ENCODE peak calls at places on chromosomes 12 and 14, in seven cellular contexts. V, O, Q, U, X, Y and L are unnamed samples.

GRCh38 chr12:62724947-62725447 is 210.0 kb downstream of the PPM1H start:
- DNase-seq in V (peak; percentile 98), O (no peak), Q (peak; percentile 91), U (no peak), X (peak; percentile 89), Y (peak; percentile 96), L (peak; percentile 84)

GRCh38 chr12:38886064-38886463 is 19.3 kb downstream of the CPNE8 start:
- DNase-seq in V (no peak), O (no peak), Q (no peak), U (no peak), X (peak; percentile 55), Y (peak; percentile 25), L (peak; percentile 15)

GRCh38 chr14:100824156-100824555 is 1.8 kb upstream of the MEG3 start:
- DNase-seq in V (peak; percentile 19), O (no peak), Q (no peak), U (no peak), X (no peak), Y (peak; percentile 45), L (no peak)

GRCh38 chr12:122064034-122064777 is 14.3 kb upstream of the MLXIP start:
- DNase-seq in V (peak; percentile 94), O (peak; percentile 31), Q (peak; percentile 98), U (no peak), X (peak; percentile 77), Y (peak; percentile 97), L (peak; percentile 83)

GRCh38 chr12:47686645-47687240 is 19.1 kb downstream of the RPAP3 start:
- DNase-seq in V (peak; percentile 43), O (peak; percentile 49), Q (peak; percentile 21), U (peak; percentile 16), X (peak; percentile 60), Y (peak; percentile 40), L (peak; percentile 61)

GRCh38 chr12:52946797-52947547 is 1.9 kb upstream of the KRT18 start:
- DNase-seq in V (peak; percentile 48), O (no peak), Q (no peak), U (no peak), X (no peak), Y (no peak), L (no peak)

GRCh38 chr14:102360388-102360787 is 2.3 kb downstream of the CINP start:
- DNase-seq in V (no peak), O (no peak), Q (no peak), U (no peak), X (no peak), Y (no peak), L (no peak)

GRCh38 chr12:28172434-28173030 is 17.7 kb upstream of the CCDC91 start:
- DNase-seq in V (peak; percentile 61), O (no peak), Q (peak; percentile 38), U (no peak), X (peak; percentile 71), Y (peak; percentile 33), L (peak; percentile 53)

GRCh38 chr12:115810166-115810565 is 467.3 kb downstream of the MED13L start:
- DNase-seq in V (no peak), O (no peak), Q (no peak), U (no peak), X (no peak), Y (no peak), L (no peak)

GRCh38 chr12:132700212-132700913 is 10.3 kb upstream of the PGAM5 start:
- DNase-seq in V (peak; percentile 64), O (no peak), Q (peak; percentile 76), U (no peak), X (no peak), Y (peak; percentile 51), L (peak; percentile 43)

GRCh38 chr14:89249296-89249565 is 167.8 kb downstream of the FOXN3 start:
- DNase-seq in V (peak; percentile 14), O (no peak), Q (no peak), U (no peak), X (peak; percentile 79), Y (no peak), L (no peak)

GRCh38 chr12:1935700-1936378 is 17.4 kb upstream of the CACNA2D4 start:
- DNase-seq in V (no peak), O (no peak), Q (no peak), U (no peak), X (no peak), Y (no peak), L (no peak)

GRCh38 chr14:34363733-34364134 is 98.3 kb downstream of the SPTSSA start:
- DNase-seq in V (no peak), O (no peak), Q (no peak), U (no peak), X (no peak), Y (no peak), L (no peak)

GRCh38 chr12:79063258-79063657 is 198.7 kb downstream of the SYT1 start:
- DNase-seq in V (peak; percentile 9), O (no peak), Q (no peak), U (no peak), X (no peak), Y (no peak), L (no peak)

GRCh38 chr12:109307051-109307450 is 2.0 kb downstream of the FOXN4 start:
- DNase-seq in V (no peak), O (no peak), Q (no peak), U (no peak), X (no peak), Y (no peak), L (no peak)

GRCh38 chr12:69687390-69687789 is 11.7 kb downstream of the BEST3 start:
- DNase-seq in V (no peak), O (no peak), Q (no peak), U (no peak), X (no peak), Y (no peak), L (no peak)

GRCh38 chr12:91226951-91227350 is 44.3 kb upstream of the DCN start:
- DNase-seq in V (no peak), O (no peak), Q (no peak), U (no peak), X (no peak), Y (no peak), L (no peak)

GRCh38 chr14:94600148-94600545 is 12.0 kb upstream of the SERPINA3 start:
- DNase-seq in V (no peak), O (no peak), Q (no peak), U (no peak), X (no peak), Y (no peak), L (no peak)

GRCh38 chr14:98949506-98950135 is 322.4 kb downstream of the BCL11B start:
- DNase-seq in V (no peak), O (no peak), Q (no peak), U (no peak), X (no peak), Y (no peak), L (no peak)

GRCh38 chr14:36857842-36858445 is 196.3 kb downstream of the PAX9 start:
- DNase-seq in V (no peak), O (no peak), Q (no peak), U (no peak), X (no peak), Y (no peak), L (no peak)

GRCh38 chr12:5171701-5172100 is 128.0 kb downstream of the KCNA5 start:
- DNase-seq in V (peak; percentile 79), O (no peak), Q (peak; percentile 63), U (no peak), X (no peak), Y (peak; percentile 31), L (peak; percentile 66)